ENCODE peak calls at places on chromosome 13, in ten cellular contexts. D is transverse colon, G is HepG2, S is stomach, W is sigmoid colon, O is upper lobe of left lung, E is GM12878, Q is breast epithelium, P is K562, Z is suprapubic skin. L is an unnamed sample. For H3K4me1, the result is how much of the 10 kb centered on the place peaks cover.

GRCh38 chr13:23330356-23330755 is 103.1 kb downstream of the SACS start:
- DNase-seq in D (no peak), G (no peak), S (no peak), W (no peak), O (no peak), E (no peak), Q (peak), P (no peak), Z (no peak), L (no peak)

GRCh38 chr13:72204291-72204690 is 337.3 kb upstream of the DACH1 start:
- DNase-seq in D (no peak), G (no peak), S (no peak), W (no peak), O (no peak), E (no peak), Q (no peak), P (no peak), Z (no peak), L (no peak)

GRCh38 chr13:43300817-43301216 is 277.4 kb downstream of the DNAJC15 start:
- DNase-seq in D (no peak), G (no peak), S (no peak), W (no peak), O (no peak), E (no peak), Q (no peak), P (no peak), Z (no peak), L (no peak)

GRCh38 chr13:64930636-64931035 is 2299.5 kb downstream of the PCDH9 start:
- DNase-seq in D (no peak), G (no peak), S (no peak), W (no peak), O (no peak), E (no peak), Q (no peak), P (no peak), Z (no peak), L (no peak)

GRCh38 chr13:107203146-107203847 is 635.4 kb upstream of the ARGLU1 start:
- DNase-seq in D (no peak), G (peak), S (no peak), W (no peak), O (peak), E (no peak), Q (no peak), P (peak), Z (no peak), L (no peak)

GRCh38 chr13:48009298-48009697 is 8.2 kb upstream of the SUCLA2 start:
- DNase-seq in D (peak), G (peak), S (no peak), W (no peak), O (no peak), E (no peak), Q (peak), P (no peak), Z (no peak), L (no peak)

GRCh38 chr13:25062479-25062878 is 33.5 kb upstream of the PABPC3 start:
- DNase-seq in D (no peak), G (no peak), S (no peak), W (no peak), O (no peak), E (no peak), Q (no peak), P (no peak), Z (no peak), L (no peak)

GRCh38 chr13:30934381-30934780 is 1.9 kb downstream of the TEX26 start:
- DNase-seq in D (no peak), G (peak), S (no peak), W (no peak), O (no peak), E (no peak), Q (no peak), P (no peak), Z (no peak), L (no peak)

GRCh38 chr13:99991013-99991805 is 9.6 kb downstream of the ZIC2 start:
- DNase-seq in D (no peak), G (no peak), S (no peak), W (no peak), O (peak), E (no peak), Q (no peak), P (no peak), Z (no peak), L (no peak)

GRCh38 chr13:85828094-85828684 is 29.0 kb upstream of the SLITRK6 start:
- DNase-seq in D (no peak), G (peak), S (no peak), W (no peak), O (no peak), E (no peak), Q (no peak), P (peak), Z (no peak), L (no peak)

GRCh38 chr13:101473458-101473857 is 21.0 kb downstream of the ITGBL1 start:
- DNase-seq in D (no peak), G (no peak), S (no peak), W (no peak), O (no peak), E (no peak), Q (no peak), P (no peak), Z (no peak), L (no peak)

GRCh38 chr13:42036711-42037110 is 11.7 kb upstream of the DGKH start:
- DNase-seq in D (no peak), G (no peak), S (no peak), W (no peak), O (no peak), E (no peak), Q (no peak), P (no peak), Z (no peak), L (no peak)

GRCh38 chr13:101655435-101655834 is 203.0 kb downstream of the ITGBL1 start:
- DNase-seq in D (no peak), G (no peak), S (no peak), W (no peak), O (no peak), E (peak), Q (no peak), P (no peak), Z (no peak), L (no peak)

GRCh38 chr13:104779311-104779710 is 1713.1 kb upstream of the SLC10A2 start:
- DNase-seq in D (no peak), G (no peak), S (no peak), W (no peak), O (no peak), E (no peak), Q (no peak), P (no peak), Z (no peak), L (no peak)

DNA sequence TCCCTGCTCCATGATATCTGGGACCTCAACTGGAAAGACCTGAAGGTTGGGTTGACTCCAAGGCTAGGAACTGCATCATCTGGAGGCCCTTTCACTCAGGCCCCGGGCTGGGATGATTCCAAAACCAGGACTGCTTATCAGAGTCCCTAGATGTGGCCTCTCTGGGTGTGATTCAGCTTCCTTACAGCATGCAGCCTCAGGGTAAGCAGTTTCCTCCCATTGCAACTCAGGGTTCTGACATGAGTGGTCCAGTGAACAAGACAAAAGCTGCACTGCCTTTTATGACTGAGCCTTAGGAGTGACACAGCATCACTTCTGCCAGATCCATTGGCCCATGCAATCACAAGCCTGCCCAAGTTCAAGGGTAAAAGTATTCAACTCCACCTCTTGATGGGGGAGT is 502.8 kb downstream of the COG6 start:
- DNase-seq in D (no peak), G (no peak), S (no peak), W (no peak), O (no peak), E (no peak), Q (no peak), P (no peak), Z (no peak), L (no peak)
- TF ChIP-seq POLR2AphosphoS5 in D (no peak), G (no peak), S (no peak), W (no peak), O (no peak), E (no peak), Q (no peak), P (no peak), Z (no peak), L (no peak)

DNA sequence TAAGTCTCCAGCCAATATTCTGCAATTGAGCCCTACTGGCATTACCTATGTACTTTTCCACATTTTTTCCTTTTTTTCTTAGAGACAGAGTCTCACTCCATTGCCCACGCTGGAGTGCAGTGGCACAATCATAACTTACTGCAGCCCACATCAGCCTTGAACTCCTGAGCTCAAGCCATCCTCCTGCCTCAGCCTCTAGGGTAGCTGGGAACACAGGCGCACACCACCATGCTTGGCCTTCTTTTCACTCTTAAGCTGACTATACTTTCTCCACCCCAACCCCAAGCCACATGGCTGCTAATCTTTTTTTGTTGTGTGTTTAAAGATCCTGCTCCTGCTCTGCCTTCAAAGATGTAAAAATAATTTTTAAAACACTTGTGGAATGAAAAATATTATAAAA is 1.6 kb upstream of the LATS2 start:
- DNase-seq in D (no peak), G (no peak), S (no peak), W (no peak), O (no peak), E (no peak), Q (no peak), P (no peak), Z (no peak), L (no peak)
- H3K4me1 ChIP-seq in D (under half), G (under half), S (under half), W (under half), O (under half), E (under half), Q (under half), P (under half), Z (under half), L (half or more)

GRCh38 chr13:50915562-50915961 is 6.0 kb downstream of the RNASEH2B start:
- DNase-seq in D (no peak), G (no peak), S (no peak), W (no peak), O (no peak), E (no peak), Q (no peak), P (peak), Z (no peak), L (no peak)

GRCh38 chr13:50911937-50912624 is 2.5 kb downstream of the RNASEH2B start:
- DNase-seq in D (peak), G (peak), S (peak), W (peak), O (no peak), E (peak), Q (peak), P (peak), Z (peak), L (peak)

GRCh38 chr13:50912851-50913250 is 3.3 kb downstream of the RNASEH2B start:
- DNase-seq in D (no peak), G (no peak), S (no peak), W (no peak), O (no peak), E (no peak), Q (no peak), P (no peak), Z (no peak), L (no peak)

GRCh38 chr13:50914848-50915247 is 5.3 kb downstream of the RNASEH2B start:
- DNase-seq in D (no peak), G (no peak), S (no peak), W (no peak), O (no peak), E (no peak), Q (no peak), P (no peak), Z (no peak), L (no peak)

DNA sequence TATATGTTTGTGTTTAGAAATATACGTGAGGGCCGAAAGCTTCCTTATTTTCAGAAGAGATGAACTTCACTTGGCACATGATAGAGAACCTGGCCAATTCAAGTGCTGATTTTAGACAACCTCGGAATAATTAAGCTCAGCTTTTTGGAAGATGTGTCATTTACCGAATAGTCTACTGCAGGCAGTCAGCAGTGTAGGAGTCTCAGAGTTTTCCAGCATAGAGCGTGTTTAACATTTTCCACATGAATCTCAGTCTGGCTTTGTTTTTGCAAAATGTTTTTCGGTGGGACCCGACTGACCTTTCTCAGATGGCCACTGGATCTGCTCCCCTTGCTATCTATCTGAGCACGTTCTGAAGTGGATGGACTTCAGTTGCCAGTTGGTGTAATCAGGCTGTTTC is 4.7 kb downstream of the RNASEH2B start:
- DNase-seq in D (no peak), G (no peak), S (no peak), W (no peak), O (no peak), E (no peak), Q (no peak), P (no peak), Z (no peak), L (no peak)
- H3K4me3 ChIP-seq in D (no peak), G (no peak), S (no peak), W (no peak), O (no peak), E (peak), Q (no peak), P (no peak), Z (no peak), L (no peak)

DNA sequence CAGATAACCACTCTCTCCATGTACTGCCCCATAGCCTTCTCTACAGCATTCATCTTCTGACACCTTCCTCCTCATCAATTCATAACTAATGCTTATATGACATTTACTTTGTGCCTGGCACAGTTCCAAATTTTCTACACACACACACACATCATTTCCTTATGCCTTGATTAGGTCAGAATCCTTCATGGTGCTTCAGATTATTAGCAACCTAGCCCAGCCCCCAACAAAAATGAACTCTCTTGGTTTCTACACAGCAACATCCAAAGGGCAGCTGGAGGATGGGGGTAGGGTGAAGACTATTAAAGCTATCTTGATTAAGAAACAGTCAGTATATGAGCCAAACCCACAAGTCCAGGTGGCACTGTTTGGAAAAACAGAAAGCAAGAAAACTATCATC is 3.7 kb downstream of the RUBCNL start:
- DNase-seq in D (no peak), G (no peak), S (no peak), W (no peak), O (no peak), E (no peak), Q (no peak), P (no peak), Z (no peak), L (no peak)
- TF ChIP-seq POLR2AphosphoS5 in D (no peak), G (no peak), S (no peak), W (no peak), O (no peak), E (no peak), Q (no peak), P (no peak), Z (no peak), L (peak)

DNA sequence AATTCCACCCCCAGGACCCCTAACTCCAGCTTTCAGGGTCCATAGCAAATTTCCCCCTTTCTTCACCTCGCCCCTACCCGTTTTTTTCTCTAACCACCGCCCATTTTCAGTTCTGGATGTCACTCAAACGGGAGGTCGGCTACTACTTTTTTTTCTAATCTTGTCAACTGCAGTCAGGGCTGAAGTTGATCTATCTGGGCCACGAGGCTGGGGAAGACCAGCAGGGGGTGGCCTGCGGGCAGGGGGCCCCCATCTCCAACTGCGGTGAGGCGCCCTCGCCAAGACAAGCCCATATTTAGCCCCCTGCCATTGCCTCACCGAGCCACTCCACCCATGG is 748 bp downstream of the LHFPL6 start:
- DNase-seq in D (no peak), G (no peak), S (no peak), W (no peak), O (no peak), E (no peak), Q (no peak), P (no peak), Z (no peak), L (no peak)
- H3K4me1 ChIP-seq in D (under half), G (under half), S (under half), W (under half), O (under half), E (under half), Q (under half), P (under half), Z (under half), L (under half)

GRCh38 chr13:19960673-19961015 is 2.1 kb downstream of the ZMYM2 start:
- DNase-seq in D (no peak), G (no peak), S (no peak), W (no peak), O (no peak), E (no peak), Q (no peak), P (no peak), Z (no peak), L (no peak)
- H3K4me3 ChIP-seq in D (no peak), G (no peak), S (peak), W (no peak), O (peak), E (peak), Q (peak), P (no peak), Z (peak), L (peak)

GRCh38 chr13:33543089-33543459 is 257.5 kb upstream of the STARD13 start:
- DNase-seq in D (no peak), G (no peak), S (no peak), W (no peak), O (no peak), E (no peak), Q (no peak), P (no peak), Z (no peak), L (no peak)
- TF ChIP-seq POLR2AphosphoS5 in D (no peak), G (no peak), S (no peak), W (no peak), O (no peak), E (no peak), Q (no peak), P (no peak), Z (no peak), L (no peak)

DNA sequence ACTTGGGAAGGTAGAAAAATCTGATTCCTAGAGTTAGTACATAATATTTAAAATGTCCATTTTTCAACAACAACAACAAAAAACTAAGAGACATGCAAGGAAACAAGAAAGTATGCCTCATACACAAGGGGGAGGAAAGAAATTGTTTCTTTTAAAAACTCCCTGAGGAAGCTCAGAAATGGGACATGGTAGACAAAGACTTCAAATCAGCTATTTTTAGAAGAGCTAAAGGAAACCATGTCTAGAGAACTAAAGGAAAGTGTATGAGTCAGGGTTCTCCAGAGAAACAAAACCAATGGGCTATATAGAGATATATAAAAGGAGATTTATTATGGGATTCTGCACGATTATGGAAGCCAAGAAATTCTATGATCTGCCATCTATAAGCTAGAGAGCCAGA is 191.3 kb upstream of the IPO5 start:
- DNase-seq in D (no peak), G (no peak), S (no peak), W (no peak), O (no peak), E (no peak), Q (no peak), P (no peak), Z (no peak), L (no peak)
- H3K4me1 ChIP-seq in D (under half), G (under half), S (under half), W (under half), O (under half), E (under half), Q (under half), P (under half), Z (under half), L (under half)

GRCh38 chr13:74555291-74556001 is 421.2 kb upstream of the KLF12 start:
- DNase-seq in D (no peak), G (no peak), S (no peak), W (no peak), O (peak), E (no peak), Q (no peak), P (no peak), Z (no peak), L (no peak)
- H3K4me3 ChIP-seq in D (no peak), G (no peak), S (no peak), W (no peak), O (no peak), E (no peak), Q (no peak), P (no peak), Z (no peak), L (no peak)